ENCODE peak calls at places on chromosomes 3 and 15, in eight cellular contexts. G is sigmoid colon, R is transverse colon, N is GM12891, C is uterus, Q is IMR-90, Y is stomach, L is adrenal gland. A is an unnamed sample.

GRCh38 chr15:87689716-87690115 is 566.8 kb downstream of the NTRK3 start:
- DNase-seq in G (no peak), R (no peak), N (no peak), C (no peak), Q (no peak), Y (no peak), L (no peak), A (no peak)

GRCh38 chr3:16801223-16801622 is 83.5 kb upstream of the PLCL2 start:
- DNase-seq in G (no peak), R (no peak), N (no peak), C (no peak), Q (no peak), Y (no peak), L (no peak), A (no peak)

GRCh38 chr3:124107074-124107473 is 115.2 kb upstream of the ROPN1 start:
- DNase-seq in G (no peak), R (no peak), N (no peak), C (no peak), Q (no peak), Y (no peak), L (no peak), A (no peak)

GRCh38 chr15:71532994-71533393 is 277.4 kb upstream of the NR2E3 start:
- DNase-seq in G (no peak), R (no peak), N (no peak), C (no peak), Q (no peak), Y (no peak), L (no peak), A (no peak)

GRCh38 chr15:65547841-65548240 is 17.6 kb downstream of the HACD3 start:
- DNase-seq in G (no peak), R (no peak), N (no peak), C (no peak), Q (no peak), Y (no peak), L (no peak), A (no peak)

GRCh38 chr3:46908294-46908985 is 30.9 kb downstream of the PTH1R start:
- DNase-seq in G (peak), R (no peak), N (no peak), C (peak), Q (peak), Y (no peak), L (no peak), A (peak)

GRCh38 chr3:185992801-185993467 is 55.1 kb upstream of the TRA2B start:
- DNase-seq in G (no peak), R (no peak), N (no peak), C (no peak), Q (peak), Y (no peak), L (peak), A (peak)

GRCh38 chr15:47507221-47507985 is 209.9 kb upstream of the SEMA6D start:
- DNase-seq in G (no peak), R (no peak), N (no peak), C (no peak), Q (no peak), Y (no peak), L (no peak), A (no peak)

GRCh38 chr3:184154909-184155643 is at the start of gene DVL3:
- DNase-seq in G (peak), R (peak), N (peak), C (peak), Q (peak), Y (peak), L (peak), A (peak)
- TF ChIP-seq POLR2A in G (no peak), R (peak), N (no peak), C (peak), Q (peak), Y (no peak), L (peak), A (no peak)

DNA sequence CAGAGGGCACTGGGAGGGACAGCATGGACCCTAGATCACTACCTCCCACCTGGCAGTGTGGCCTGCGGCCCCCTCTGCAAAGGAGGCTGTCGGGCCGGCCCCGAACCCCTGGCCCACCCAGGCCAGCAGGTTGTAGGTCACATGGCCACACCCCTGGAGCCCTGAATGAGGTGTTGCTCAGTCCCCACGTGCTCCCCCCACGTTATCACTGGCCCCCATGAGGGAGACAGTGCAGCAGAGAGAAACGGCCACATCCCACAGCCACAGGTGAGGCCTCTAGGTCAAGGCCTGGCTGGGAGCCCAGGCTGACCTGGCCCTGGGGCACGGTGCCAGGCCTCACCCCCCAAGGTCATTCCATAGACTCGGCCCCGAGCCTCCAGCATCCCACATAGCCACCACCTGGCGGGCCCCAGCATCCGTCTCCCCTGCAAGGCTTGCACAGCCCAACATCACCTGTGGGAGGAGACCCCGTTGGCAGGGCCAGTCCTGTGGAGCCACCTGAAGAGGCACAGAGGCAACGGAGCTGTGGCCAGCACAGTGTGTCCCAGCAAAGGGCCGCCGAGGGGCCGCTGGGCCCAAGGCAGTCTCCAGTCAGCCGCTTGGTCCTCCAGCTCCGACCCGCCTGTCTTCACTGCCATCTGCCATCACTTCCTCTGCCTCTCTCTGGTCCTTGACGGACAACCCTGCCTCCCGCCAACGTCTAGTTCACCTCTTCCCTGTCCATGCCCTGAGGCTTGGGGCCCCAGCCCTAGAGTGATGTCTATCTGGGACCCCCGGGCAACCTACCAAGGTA is 53.1 kb downstream of the DNAJB8 start:
- DNase-seq in G (no peak), R (no peak), N (no peak), C (no peak), Q (no peak), Y (no peak), L (no peak), A (no peak)
- TF ChIP-seq POLR2A in G (no peak), R (no peak), N (no peak), C (no peak), Q (no peak), Y (no peak), L (no peak), A (no peak)

DNA sequence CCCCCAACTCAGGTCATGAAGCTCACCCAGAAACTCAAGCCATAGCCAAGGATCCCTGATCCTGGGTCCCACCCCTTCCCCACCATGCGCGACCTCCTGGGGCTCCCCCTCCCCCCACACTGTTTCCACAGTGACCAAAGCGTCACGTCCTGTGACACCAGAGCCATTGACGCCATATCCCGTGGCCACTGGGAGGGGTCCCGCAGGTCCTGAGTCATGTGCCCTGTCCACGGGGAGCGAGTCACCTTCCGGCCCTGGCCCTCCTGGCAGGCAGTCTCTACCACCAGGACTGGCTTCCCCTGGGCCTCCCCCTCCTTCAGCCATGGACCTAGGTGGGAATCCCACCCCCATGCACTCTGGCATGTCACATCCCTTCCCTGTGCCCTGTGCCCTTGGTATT is 15.6 kb downstream of the SEMA3F start:
- DNase-seq in G (no peak), R (no peak), N (no peak), C (no peak), Q (peak), Y (no peak), L (peak), A (no peak)
- TF ChIP-seq POLR2A in G (no peak), R (no peak), N (no peak), C (no peak), Q (peak), Y (no peak), L (no peak), A (no peak)

GRCh38 chr3:150737874-150738679 is 24.9 kb downstream of the SIAH2 start:
- DNase-seq in G (no peak), R (no peak), N (no peak), C (no peak), Q (peak), Y (peak), L (peak), A (no peak)
- TF ChIP-seq POLR2A in G (no peak), R (no peak), N (no peak), C (no peak), Q (no peak), Y (no peak), L (no peak), A (no peak)

GRCh38 chr15:97963779-97964178 is 3.3 kb downstream of the ARRDC4 start:
- DNase-seq in G (no peak), R (peak), N (no peak), C (no peak), Q (no peak), Y (no peak), L (no peak), A (no peak)

GRCh38 chr15:97962263-97962662 is 1.8 kb downstream of the ARRDC4 start:
- DNase-seq in G (no peak), R (no peak), N (no peak), C (no peak), Q (no peak), Y (no peak), L (no peak), A (no peak)

GRCh38 chr15:97961067-97961954 is 808 bp downstream of the ARRDC4 start:
- DNase-seq in G (peak), R (peak), N (no peak), C (peak), Q (peak), Y (peak), L (peak), A (no peak)

GRCh38 chr15:97959738-97960363 is 652 bp upstream of the ARRDC4 start:
- DNase-seq in G (no peak), R (peak), N (no peak), C (no peak), Q (no peak), Y (no peak), L (peak), A (no peak)

DNA sequence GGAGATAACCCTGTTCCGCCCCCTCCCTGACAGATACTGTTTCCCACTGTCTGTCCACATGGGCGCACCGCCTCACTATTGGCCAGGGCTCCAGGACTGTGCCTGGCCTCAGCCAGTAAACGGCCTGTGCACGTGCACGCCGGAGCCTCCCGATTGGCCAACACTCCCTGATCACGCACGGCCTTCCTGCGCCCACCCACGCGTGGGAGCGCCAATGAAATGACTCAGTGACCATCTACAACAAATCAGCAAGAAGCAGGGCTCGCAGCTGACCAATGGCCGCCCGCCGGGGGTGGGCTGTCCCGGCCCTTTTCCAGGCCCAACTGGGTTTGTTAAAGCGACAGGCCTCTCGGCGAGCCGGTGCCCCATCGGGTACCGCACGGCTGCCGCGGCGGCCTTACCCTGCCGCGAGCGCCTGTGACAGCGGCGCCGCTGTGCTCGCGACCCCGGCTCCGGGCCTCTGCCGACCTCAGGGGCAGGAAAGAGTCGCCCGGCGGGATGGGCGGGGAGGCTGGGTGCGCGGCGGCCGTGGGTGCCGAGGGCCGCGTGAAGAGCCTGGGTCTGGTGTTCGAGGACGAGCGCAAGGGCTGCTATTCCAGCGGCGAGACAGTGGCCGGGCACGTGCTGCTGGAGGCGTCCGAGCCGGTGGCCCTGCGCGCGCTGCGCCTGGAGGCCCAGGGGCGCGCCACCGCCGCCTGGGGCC is at the start of gene ARRDC4:
- DNase-seq in G (peak), R (peak), N (peak), C (peak), Q (peak), Y (peak), L (peak), A (peak)
- TF ChIP-seq POLR2A in G (peak), R (peak), N (no peak), C (peak), Q (peak), Y (no peak), L (peak), A (peak)

GRCh38 chr15:93968773-93969172 is 262.6 kb upstream of the MCTP2 start:
- DNase-seq in G (no peak), R (no peak), N (no peak), C (no peak), Q (no peak), Y (no peak), L (no peak), A (no peak)
- TF ChIP-seq POLR2A in G (no peak), R (no peak), N (no peak), C (no peak), Q (no peak), Y (no peak), L (no peak), A (no peak)

GRCh38 chr15:73051811-73052678 is at the start of gene NEO1:
- DNase-seq in G (peak), R (peak), N (peak), C (peak), Q (peak), Y (peak), L (peak), A (peak)
- TF ChIP-seq POLR2A in G (peak), R (peak), N (no peak), C (peak), Q (no peak), Y (no peak), L (peak), A (peak)

GRCh38 chr15:81001180-81002003 is 669 bp downstream of the TLNRD1 start:
- DNase-seq in G (peak), R (peak), N (no peak), C (peak), Q (peak), Y (peak), L (peak), A (peak)
- TF ChIP-seq POLR2A in G (no peak), R (peak), N (peak), C (peak), Q (no peak), Y (no peak), L (peak), A (peak)

DNA sequence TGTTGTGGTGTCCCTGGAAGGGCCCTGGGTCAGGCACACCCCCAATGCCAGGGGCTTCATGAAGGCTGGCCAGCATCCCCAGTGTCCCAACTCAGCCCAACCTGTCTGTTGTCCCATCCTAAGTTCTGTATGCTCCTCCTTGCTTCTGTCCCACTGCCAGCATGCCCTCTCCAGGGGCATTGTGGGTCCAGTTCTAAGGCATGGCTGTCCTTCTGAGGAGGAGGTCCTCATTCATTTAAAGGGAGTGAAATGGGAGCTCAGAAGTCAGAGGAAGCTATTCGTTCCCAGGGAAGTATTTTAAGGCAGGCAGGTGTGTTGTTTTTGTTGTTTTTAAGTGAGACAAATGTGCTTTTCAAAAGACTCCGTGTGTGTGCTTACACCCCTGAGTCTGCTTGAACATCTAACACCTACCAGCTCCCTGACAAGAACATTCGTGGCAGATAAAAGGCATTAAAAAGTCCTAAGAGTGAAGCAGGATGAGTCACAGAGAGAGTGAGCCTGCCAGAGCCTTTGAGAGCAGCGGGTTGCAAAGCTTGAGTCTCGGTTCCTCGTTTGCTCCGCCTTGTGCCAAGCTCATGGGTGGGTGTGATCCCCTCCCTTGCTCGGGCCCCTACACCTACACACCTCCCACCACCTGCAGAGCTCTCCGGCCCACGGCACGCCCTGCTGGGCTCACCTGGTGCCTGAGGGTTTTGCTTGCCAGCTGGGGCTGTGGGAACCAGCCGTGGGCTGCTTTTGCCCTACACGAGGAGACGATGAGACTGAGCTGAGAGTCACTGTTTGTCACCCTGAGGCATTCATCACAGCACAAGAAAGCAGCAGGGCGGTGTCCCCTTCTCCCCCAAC is 183.4 kb upstream of the TOPAZ1 start:
- DNase-seq in G (no peak), R (peak), N (peak), C (no peak), Q (peak), Y (no peak), L (no peak), A (no peak)
- TF ChIP-seq POLR2A in G (no peak), R (no peak), N (no peak), C (no peak), Q (no peak), Y (no peak), L (no peak), A (no peak)

A was measured in tibial nerve.